ENCODE peak calls at places on chromosomes 7 and 10, in six cellular contexts. V, Q, C, P, W and K are unnamed samples.

GRCh38 chr7:158908552-158908951 is 52.2 kb downstream of the DYNC2I1 start:
- DNase-seq in V (no peak), Q (no peak), C (no peak), P (no peak), W (peak; percentile 37), K (no peak)

GRCh38 chr10:15097011-15097812 is at the start of gene RPP38:
- DNase-seq in V (peak; percentile 88), Q (peak; percentile 98), C (peak; percentile 96), P (peak; percentile 98), W (peak; percentile 97), K (peak; percentile 85)

GRCh38 chr10:13592306-13592705 is 5.5 kb downstream of the PRPF18 start:
- DNase-seq in V (no peak), Q (no peak), C (no peak), P (no peak), W (no peak), K (no peak)

GRCh38 chr7:129713544-129713943 is 102.0 kb downstream of the NRF1 start:
- DNase-seq in V (no peak), Q (no peak), C (no peak), P (no peak), W (no peak), K (no peak)

GRCh38 chr10:63042256-63042655 is 90.9 kb upstream of the NRBF2 start:
- DNase-seq in V (no peak), Q (no peak), C (no peak), P (no peak), W (no peak), K (no peak)

GRCh38 chr10:97511711-97512445 is 13.2 kb downstream of the UBTD1 start:
- DNase-seq in V (no peak), Q (no peak), C (no peak), P (no peak), W (no peak), K (no peak)

GRCh38 chr10:27440478-27440877 is 63.6 kb upstream of the RAB18 start:
- DNase-seq in V (no peak), Q (no peak), C (no peak), P (no peak), W (no peak), K (no peak)

GRCh38 chr10:100479059-100479458 is 16.2 kb downstream of the WNT8B start:
- DNase-seq in V (no peak), Q (peak; percentile 22), C (no peak), P (no peak), W (no peak), K (no peak)

GRCh38 chr10:100510533-100511308 is 8.9 kb downstream of the SEC31B start:
- DNase-seq in V (no peak), Q (no peak), C (peak; percentile 95), P (no peak), W (no peak), K (peak; percentile 34)

GRCh38 chr7:92043637-92044036 is 90.6 kb downstream of the CYP51A1 start:
- DNase-seq in V (no peak), Q (no peak), C (no peak), P (no peak), W (no peak), K (no peak)

GRCh38 chr7:36085096-36085495 is 68.0 kb upstream of the EEPD1 start:
- DNase-seq in V (no peak), Q (no peak), C (no peak), P (no peak), W (no peak), K (no peak)

GRCh38 chr7:68440870-68441269 is 1157.4 kb upstream of the AUTS2 start:
- DNase-seq in V (no peak), Q (no peak), C (no peak), P (no peak), W (no peak), K (no peak)

GRCh38 chr10:46329690-46330016 is 42.9 kb downstream of the ANTXRL start:
- DNase-seq in V (no peak), Q (no peak), C (no peak), P (no peak), W (peak; percentile 20), K (no peak)

GRCh38 chr10:4136121-4136520 is 351.1 kb upstream of the KLF6 start:
- DNase-seq in V (no peak), Q (no peak), C (peak; percentile 83), P (no peak), W (no peak), K (no peak)

GRCh38 chr10:48467669-48468068 is 137.2 kb downstream of the ARHGAP22 start:
- DNase-seq in V (no peak), Q (no peak), C (no peak), P (peak; percentile 17), W (no peak), K (no peak)

GRCh38 chr7:43553999-43554398 is 28.9 kb upstream of the STK17A start:
- DNase-seq in V (no peak), Q (no peak), C (no peak), P (no peak), W (no peak), K (no peak)

GRCh38 chr10:104209575-104210198 is 22.5 kb downstream of the CFAP43 start:
- DNase-seq in V (peak; percentile 41), Q (peak; percentile 64), C (peak; percentile 41), P (peak; percentile 73), W (peak; percentile 79), K (peak; percentile 55)

GRCh38 chr7:2242541-2243482 is 786 bp downstream of the NUDT1 start:
- DNase-seq in V (no peak), Q (no peak), C (peak; percentile 41), P (peak; percentile 48), W (peak; percentile 61), K (peak; percentile 22)

GRCh38 chr10:59245751-59246150 is 69.3 kb downstream of the PHYHIPL start:
- DNase-seq in V (no peak), Q (no peak), C (no peak), P (no peak), W (no peak), K (no peak)

GRCh38 chr7:159370-160270 is 32.8 kb upstream of the FAM20C start:
- DNase-seq in V (no peak), Q (peak; percentile 49), C (peak; percentile 7), P (no peak), W (no peak), K (no peak)

GRCh38 chr7:9608560-9608959 is 1175.2 kb downstream of the NXPH1 start:
- DNase-seq in V (no peak), Q (no peak), C (peak; percentile 39), P (no peak), W (no peak), K (peak; percentile 9)

GRCh38 chr7:17774248-17774647 is 166.0 kb downstream of the SNX13 start:
- DNase-seq in V (no peak), Q (no peak), C (no peak), P (no peak), W (no peak), K (peak; percentile 78)

GRCh38 chr7:101998029-101998903 is 180.8 kb downstream of the CUX1 start:
- DNase-seq in V (no peak), Q (no peak), C (no peak), P (no peak), W (no peak), K (no peak)

GRCh38 chr10:24172909-24173308 is 36.0 kb upstream of the KIAA1217 start:
- DNase-seq in V (no peak), Q (no peak), C (no peak), P (no peak), W (no peak), K (no peak)

DNA sequence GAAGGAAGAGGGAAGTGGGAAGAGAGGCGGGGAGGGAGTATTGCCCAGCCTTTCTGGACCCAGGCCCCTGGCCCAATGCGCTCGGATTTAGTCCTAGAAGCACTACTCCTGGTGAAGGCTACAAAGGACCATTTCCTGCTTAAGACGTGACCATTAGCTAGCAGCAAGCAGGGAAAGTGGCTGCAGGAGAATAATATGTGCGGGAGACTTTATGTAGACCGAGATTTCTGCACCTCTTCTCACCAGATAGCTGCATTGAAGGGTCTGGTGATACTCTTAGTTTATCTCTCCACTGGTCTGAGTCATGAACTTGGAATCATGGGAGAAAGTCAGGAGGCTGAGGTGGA is 3.1 kb downstream of the VAX1 start:
- DNase-seq in V (no peak), Q (no peak), C (no peak), P (no peak), W (peak; percentile 43), K (no peak)
- TF ChIP-seq EZH2 in V (no peak), Q (peak; percentile 79), C (no peak), P (peak; percentile 70), W (peak; percentile 76), K (no peak)

GRCh38 chr10:83863283-83863966 is 275.9 kb upstream of the GHITM start:
- DNase-seq in V (no peak), Q (no peak), C (no peak), P (no peak), W (no peak), K (no peak)

GRCh38 chr10:83862723-83863122 is 276.6 kb upstream of the GHITM start:
- DNase-seq in V (no peak), Q (no peak), C (no peak), P (no peak), W (no peak), K (no peak)
- TF ChIP-seq EZH2phosphoT487 in V (no peak), Q (no peak), C (no peak), P (no peak), W (no peak), K (no peak)

GRCh38 chr10:119827430-119827829 is 45.2 kb downstream of the MCMBP start:
- DNase-seq in V (no peak), Q (no peak), C (no peak), P (no peak), W (no peak), K (no peak)
- H3K36me3 ChIP-seq in V (peaks cover 41% of the 10 kb centered on the region), Q (no peaks in the 10 kb centered on the region), C (peaks cover 16% of the 10 kb centered on the region), P (peaks cover 13% of the 10 kb centered on the region), W (peaks cover 57% of the 10 kb centered on the region), K (peaks cover 38% of the 10 kb centered on the region)

DNA sequence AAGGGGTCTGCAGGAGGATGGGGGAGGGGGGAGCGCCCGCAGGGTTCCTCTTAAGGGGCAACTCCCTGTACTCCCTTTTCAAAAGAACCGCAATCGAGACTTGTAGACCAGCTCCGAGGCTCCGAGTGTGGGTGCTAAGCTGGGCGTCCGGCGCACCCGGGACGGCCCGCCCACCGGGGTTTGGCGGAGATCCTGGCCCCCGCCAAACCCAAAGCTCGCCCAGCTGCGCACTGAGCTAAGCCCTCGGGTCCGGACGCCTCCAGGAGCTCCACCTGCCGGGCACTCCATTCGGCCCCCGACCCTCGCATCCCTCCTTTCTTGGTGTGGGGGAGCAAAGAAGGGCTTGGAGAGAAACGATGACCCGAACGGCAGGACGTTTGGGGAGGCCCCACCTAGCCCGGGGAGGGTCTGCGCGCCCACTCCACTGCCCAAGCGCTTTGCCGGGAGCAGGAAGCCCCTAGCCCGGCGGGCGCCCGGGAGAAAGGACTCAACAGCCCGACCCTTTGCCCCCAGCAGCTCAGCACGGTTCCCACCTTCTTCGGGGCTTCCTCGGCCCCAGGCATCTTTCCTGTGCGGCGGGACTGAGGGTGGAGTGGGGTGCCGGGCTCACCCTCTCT is 649 bp downstream of the AFAP1L2 start:
- DNase-seq in V (no peak), Q (no peak), C (no peak), P (peak; percentile 75), W (peak; percentile 78), K (no peak)
- TF ChIP-seq EZH2 in V (no peak), Q (peak; percentile 34), C (no peak), P (no peak), W (peak; percentile 49), K (no peak)

DNA sequence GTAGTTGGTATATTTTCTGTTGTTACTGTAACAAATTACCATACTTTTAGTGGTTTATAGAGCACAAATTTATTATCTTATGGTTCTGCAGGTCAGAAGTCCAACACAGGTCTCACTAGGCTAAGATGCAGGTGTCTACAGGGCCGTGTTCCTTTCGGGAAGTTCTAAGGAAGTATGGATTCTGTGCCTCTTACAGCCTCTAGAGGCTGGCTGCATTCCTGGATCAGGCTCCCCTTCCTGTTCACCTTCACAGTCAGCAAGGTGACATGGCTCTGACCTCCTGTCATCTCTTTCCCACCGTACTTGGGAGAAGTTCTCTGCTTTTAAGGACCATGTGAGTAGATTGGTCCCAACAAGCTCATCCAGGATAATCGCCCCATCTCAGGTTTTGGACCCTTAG is 37.3 kb downstream of the BMPR1A start:
- DNase-seq in V (no peak), Q (no peak), C (no peak), P (no peak), W (peak; percentile 45), K (no peak)
- TF ChIP-seq EZH2phosphoT487 in V (no peak), Q (no peak), C (no peak), P (no peak), W (no peak), K (no peak)